ENCODE peak calls at places on chromosome 5, in four cellular contexts. U is IMR-90, N is KBM-7, M is HTR-8/SVneo. O is an unnamed sample.

GRCh38 chr5:58085800-58086199 is 374.1 kb downstream of the PLK2 start:
- DNase-seq in U (peak; percentile 63), N (no peak), M (peak; percentile 32), O (peak; percentile 45)

GRCh38 chr5:17050236-17050635 is 114.1 kb upstream of the MYO10 start:
- DNase-seq in U (no peak), N (no peak), M (no peak), O (no peak)

GRCh38 chr5:107155667-107156066 is 515.1 kb downstream of the EFNA5 start:
- DNase-seq in U (no peak), N (no peak), M (no peak), O (no peak)

GRCh38 chr5:90356612-90357011 is 52.9 kb downstream of the CETN3 start:
- DNase-seq in U (no peak), N (no peak), M (no peak), O (no peak)

GRCh38 chr5:138504799-138505198 is 38.2 kb downstream of the ETF1 start:
- DNase-seq in U (no peak), N (no peak), M (no peak), O (peak; percentile 98)

GRCh38 chr5:121273818-121274433 is 577.8 kb upstream of the FTMT start:
- DNase-seq in U (peak; percentile 93), N (no peak), M (peak; percentile 3), O (peak; percentile 97)

GRCh38 chr5:160850439-160850838 is 1.6 kb downstream of the ATP10B start:
- DNase-seq in U (no peak), N (no peak), M (no peak), O (no peak)

GRCh38 chr5:9498541-9499497 is 47.1 kb downstream of the SEMA5A start:
- DNase-seq in U (peak; percentile 20), N (no peak), M (peak; percentile 52), O (peak; percentile 50)

GRCh38 chr5:150078802-150079654 is 7.3 kb downstream of the CSF1R start:
- DNase-seq in U (no peak), N (no peak), M (no peak), O (no peak)

GRCh38 chr5:130337179-130337888 is 433.1 kb downstream of the CHSY3 start:
- DNase-seq in U (peak; percentile 15), N (no peak), M (peak; percentile 21), O (peak; percentile 72)

GRCh38 chr5:38164776-38165399 is 93.5 kb upstream of the EGFLAM start:
- DNase-seq in U (no peak), N (no peak), M (no peak), O (no peak)

GRCh38 chr5:32232441-32233219 is 58.5 kb upstream of the GOLPH3 start:
- DNase-seq in U (peak; percentile 63), N (peak; percentile 86), M (peak; percentile 86), O (peak; percentile 47)

GRCh38 chr5:111829701-111830100 is 72.7 kb upstream of the NREP start:
- DNase-seq in U (peak; percentile 77), N (no peak), M (peak; percentile 10), O (peak; percentile 70)

GRCh38 chr5:55691265-55692105 is 20.6 kb downstream of the SLC38A9 start:
- DNase-seq in U (peak; percentile 59), N (peak; percentile 58), M (peak; percentile 43), O (peak; percentile 54)

GRCh38 chr5:90359073-90359804 is 50.3 kb downstream of the CETN3 start:
- DNase-seq in U (no peak), N (no peak), M (no peak), O (no peak)

GRCh38 chr5:57745029-57745428 is 262.4 kb upstream of the ACTBL2 start:
- DNase-seq in U (peak; percentile 50), N (no peak), M (no peak), O (no peak)

GRCh38 chr5:174798411-174798930 is 74.1 kb downstream of the MSX2 start:
- DNase-seq in U (no peak), N (no peak), M (no peak), O (no peak)